ENCODE peak calls at places on chromosomes 6 and 20, in five cellular contexts. P is right lobe of liver; L is cardiac muscle cell; N is AG04450; G is CD4-positive, CD25-positive, alpha-beta regulatory T cell. S is an unnamed sample.

GRCh38 chr20:25076731-25077609 is 5.0 kb downstream of the VSX1 start:
- DNase-seq in L (no peak), G (no peak), P (no peak), N (no peak), S (no peak)

GRCh38 chr20:46990017-46990810 is 95.6 kb downstream of the EYA2 start:
- DNase-seq in P (no peak), N (no peak), L (no peak), G (no peak), S (no peak)

GRCh38 chr6:32968093-32968769 is at the start of gene BRD2:
- DNase-seq in G (peak; percentile 99), L (peak; percentile 97), N (peak; percentile 93), P (peak; percentile 98), S (peak; percentile 94)

GRCh38 chr6:145668844-145669243 is 66.5 kb downstream of the EPM2A start:
- DNase-seq in G (no peak), P (no peak), N (no peak), L (no peak), S (no peak)

GRCh38 chr6:104958720-104959452 is 2.0 kb downstream of the LIN28B start:
- DNase-seq in G (no peak), N (no peak), L (peak; percentile 38), P (no peak), S (no peak)

GRCh38 chr6:13710552-13711383 is 867 bp downstream of the RANBP9 start:
- DNase-seq in N (no peak), L (peak; percentile 73), G (peak; percentile 28), P (peak; percentile 79), S (peak; percentile 26)

GRCh38 chr20:11553603-11554002 is 364.1 kb upstream of the BTBD3 start:
- DNase-seq in N (no peak), L (no peak), P (no peak), G (no peak), S (no peak)

GRCh38 chr6:151808331-151809241 is 1.1 kb downstream of the ESR1 start:
- DNase-seq in G (no peak), L (peak; percentile 42), N (no peak), P (no peak), S (no peak)

GRCh38 chr20:23254505-23254904 is 96.1 kb upstream of the NXT1 start:
- DNase-seq in N (no peak), L (no peak), P (no peak), G (no peak), S (no peak)

GRCh38 chr6:3194535-3195376 is 32.7 kb downstream of the TUBB2B start:
- DNase-seq in G (no peak), P (no peak), L (peak; percentile 5), N (no peak), S (no peak)

GRCh38 chr6:6865601-6866000 is 242.2 kb upstream of the RREB1 start:
- DNase-seq in L (no peak), N (no peak), P (no peak), G (no peak), S (no peak)

GRCh38 chr6:10531513-10531912 is 10.4 kb downstream of the GCNT2 start:
- DNase-seq in P (no peak), G (no peak), N (no peak), L (no peak), S (no peak)

GRCh38 chr6:143607168-143607567 is 70.6 kb upstream of the PHACTR2 start:
- DNase-seq in G (no peak), N (no peak), P (no peak), L (no peak), S (no peak)

GRCh38 chr6:96542702-96543101 is 20.2 kb upstream of the FHL5 start:
- DNase-seq in N (no peak), L (no peak), G (peak; percentile 27), P (no peak), S (no peak)

GRCh38 chr6:112881828-112882227 is 534.7 kb downstream of the RFPL4B start:
- DNase-seq in P (no peak), L (no peak), N (no peak), G (no peak), S (no peak)

GRCh38 chr20:31595654-31596411 is 9.3 kb upstream of the ID1 start:
- DNase-seq in G (no peak), P (peak; percentile 81), N (peak; percentile 68), L (peak; percentile 55), S (no peak)

GRCh38 chr20:7285918-7286556 is 518.6 kb downstream of the BMP2 start:
- DNase-seq in P (peak; percentile 69), L (peak; percentile 92), G (no peak), N (peak; percentile 23), S (no peak)

GRCh38 chr6:119205911-119206617 is 127.6 kb upstream of the FAM184A start:
- DNase-seq in L (no peak), N (no peak), P (no peak), G (no peak), S (no peak)

GRCh38 chr6:42968126-42968701 is 7.7 kb downstream of the GNMT start:
- DNase-seq in P (no peak), N (no peak), L (no peak), G (no peak), S (no peak)

GRCh38 chr6:167501831-167502385 is 177.0 kb downstream of the TTLL2 start:
- DNase-seq in L (peak; percentile 51), G (no peak), P (peak; percentile 78), N (no peak), S (no peak)

GRCh38 chr6:141105481-141105880 is 1027.2 kb upstream of the GJE1 start:
- DNase-seq in P (no peak), N (no peak), G (no peak), L (peak; percentile 54), S (no peak)

GRCh38 chr6:123759472-123759871 is 44.2 kb upstream of the NKAIN2 start:
- DNase-seq in P (no peak), N (no peak), L (no peak), G (no peak), S (no peak)

GRCh38 chr6:125421853-125422252 is 120.1 kb upstream of the HDDC2 start:
- DNase-seq in N (no peak), G (no peak), P (no peak), L (peak; percentile 60), S (no peak)

GRCh38 chr6:113936093-113936934 is 34.6 kb downstream of the HDAC2 start:
- DNase-seq in G (peak; percentile 45), P (no peak), L (peak; percentile 59), N (peak; percentile 41), S (no peak)

GRCh38 chr6:122818866-122819265 is 29.8 kb downstream of the SMPDL3A start:
- DNase-seq in P (no peak), L (no peak), G (no peak), N (no peak), S (no peak)

GRCh38 chr6:110325197-110325596 is 33.0 kb downstream of the METTL24 start:
- DNase-seq in L (no peak), N (peak; percentile 79), G (no peak), P (no peak), S (no peak)

GRCh38 chr20:43584448-43585138 is 6.1 kb upstream of the IFT52 start:
- DNase-seq in P (no peak), L (peak; percentile 64), G (no peak), N (peak; percentile 26), S (no peak)

GRCh38 chr20:20930500-20930899 is 175.7 kb downstream of the LINC00237 start:
- DNase-seq in P (no peak), L (no peak), N (no peak), G (no peak), S (no peak)

GRCh38 chr6:168433898-168434297 is 7.1 kb upstream of the SMOC2 start:
- DNase-seq in P (no peak), L (no peak), G (no peak), N (no peak), S (no peak)

GRCh38 chr20:3797226-3797545 is 1.1 kb downstream of the CDC25B start:
- DNase-seq in G (no peak), L (no peak), P (no peak), N (no peak), S (no peak)

GRCh38 chr6:116011520-116011919 is 49.2 kb downstream of the FRK start:
- DNase-seq in N (no peak), G (no peak), L (no peak), P (no peak), S (no peak)

GRCh38 chr6:122730775-122731386 is 48.6 kb upstream of the FABP7 start:
- DNase-seq in L (peak; percentile 45), G (no peak), N (no peak), P (no peak), S (no peak)

GRCh38 chr20:10857362-10858070 is 183.7 kb upstream of the JAG1 start:
- DNase-seq in L (no peak), G (no peak), N (no peak), P (peak; percentile 70), S (no peak)

GRCh38 chr6:136609878-136610706 is 59.9 kb upstream of the MAP7 start:
- DNase-seq in L (no peak), G (no peak), N (peak; percentile 98), P (no peak), S (no peak)

GRCh38 chr6:116444092-116444491 is 17.1 kb upstream of the CALHM6 start:
- DNase-seq in P (no peak), G (no peak), L (peak; percentile 14), N (no peak), S (no peak)

GRCh38 chr20:5638023-5638422 is 112.2 kb upstream of the SHLD1 start:
- DNase-seq in P (no peak), L (no peak), N (no peak), G (no peak), S (no peak)
- H3K9me3 ChIP-seq in P (no peaks in the 10 kb centered on the region), L (no peaks in the 10 kb centered on the region), N (peaks cover 15% of the 10 kb centered on the region), G (no peaks in the 10 kb centered on the region), S (no peaks in the 10 kb centered on the region)

DNA sequence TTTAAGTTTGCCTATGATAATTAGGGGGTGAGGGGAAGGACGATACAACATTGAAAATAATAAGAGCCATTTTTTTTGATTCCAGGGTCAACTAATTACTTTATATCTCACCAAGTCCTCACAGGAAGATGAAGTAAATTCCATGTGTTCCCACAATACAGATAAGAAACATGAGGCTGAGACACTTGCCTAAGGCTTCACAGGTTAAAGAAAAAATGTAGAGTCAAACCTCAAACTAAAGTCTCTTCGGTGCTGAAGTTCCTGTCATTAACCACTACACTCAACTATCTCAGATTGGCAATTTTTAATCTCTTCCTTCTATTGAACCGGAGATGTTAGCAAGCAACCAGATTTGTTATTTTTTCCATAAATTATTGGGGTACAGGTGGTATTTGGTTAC is 33.0 kb downstream of the MRAP2 start:
- DNase-seq in P (no peak), G (no peak), N (no peak), L (no peak), S (no peak)
- H3K9me3 ChIP-seq in P (no peaks in the 10 kb centered on the region), G (no peaks in the 10 kb centered on the region), N (no peaks in the 10 kb centered on the region), L (no peaks in the 10 kb centered on the region), S (no peaks in the 10 kb centered on the region)

GRCh38 chr6:48691420-48691819 is 580.4 kb upstream of the PTCHD4 start:
- DNase-seq in P (no peak), G (no peak), N (no peak), L (no peak), S (no peak)

DNA sequence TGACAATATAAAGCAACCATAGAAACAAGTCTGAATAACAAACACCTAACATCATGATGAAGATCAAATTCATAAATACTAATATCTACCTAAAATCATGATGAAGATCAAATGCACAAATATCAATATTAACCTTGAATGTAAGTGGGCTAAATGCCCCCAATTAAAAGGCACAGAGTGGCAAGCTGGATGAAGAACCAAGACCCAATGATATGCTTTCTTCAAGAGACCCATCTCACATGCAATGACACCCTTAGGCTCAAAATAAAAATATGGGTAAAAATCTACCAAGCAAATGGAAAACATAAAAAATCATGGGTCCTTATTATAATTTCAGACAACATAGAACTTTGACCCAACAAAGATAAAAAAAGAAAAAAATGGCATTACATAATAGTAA is 578.5 kb upstream of the PTCHD4 start:
- DNase-seq in P (no peak), G (no peak), L (no peak), N (no peak), S (no peak)
- H3K9me3 ChIP-seq in P (no peaks in the 10 kb centered on the region), G (peaks cover 22% of the 10 kb centered on the region), L (no peaks in the 10 kb centered on the region), N (peaks cover 5% of the 10 kb centered on the region), S (no peaks in the 10 kb centered on the region)

GRCh38 chr20:41600926-41601631 is 17.1 kb downstream of the CHD6 start:
- DNase-seq in G (no peak), L (no peak), N (no peak), P (no peak), S (no peak)
- H3K9me3 ChIP-seq in G (peaks cover 59% of the 10 kb centered on the region), L (peaks cover 6% of the 10 kb centered on the region), N (peaks cover 31% of the 10 kb centered on the region), P (no peaks in the 10 kb centered on the region), S (peaks cover 13% of the 10 kb centered on the region)